ENCODE peak calls at places on chromosomes 6 and 20, in eight cellular contexts. F is hypothalamus, S is T-helper 1 cell, A is NCI-H345, V is B cell, O is midbrain, J is Calu3, L is BJ. D is an unnamed sample.

GRCh38 chr6:169244684-169245383 is 8.8 kb downstream of the THBS2 start:
- DNase-seq in F (no peak), A (no peak), V (no peak), O (no peak), J (no peak), S (no peak), L (no peak), D (no peak)

GRCh38 chr6:166381733-166382499 is 824 bp downstream of the MPC1 start:
- DNase-seq in J (peak), V (peak), F (peak), A (peak), L (no peak), S (peak), O (peak), D (peak)

GRCh38 chr20:10064611-10065010 is 29.8 kb downstream of the ANKEF1 start:
- DNase-seq in S (no peak), O (no peak), L (no peak), F (no peak), V (no peak), A (no peak), J (no peak), D (no peak)

GRCh38 chr6:82909551-82909950 is 156.1 kb downstream of the UBE3D start:
- DNase-seq in L (peak), J (no peak), F (no peak), A (no peak), S (no peak), O (no peak), V (no peak), D (no peak)

GRCh38 chr6:119224095-119224701 is 125.4 kb downstream of the MAN1A1 start:
- DNase-seq in A (peak), J (no peak), L (no peak), F (no peak), V (no peak), S (no peak), O (no peak), D (no peak)

GRCh38 chr6:13825871-13826270 is 11.5 kb upstream of the MCUR1 start:
- DNase-seq in A (no peak), J (no peak), F (no peak), V (no peak), S (no peak), L (no peak), O (no peak), D (no peak)

GRCh38 chr6:31092769-31093505 is 19.4 kb downstream of the C6orf15 start:
- DNase-seq in L (no peak), S (no peak), J (no peak), A (no peak), V (no peak), F (no peak), O (peak), D (no peak)

GRCh38 chr6:132471787-132472186 is 41.1 kb downstream of the STX7 start:
- DNase-seq in F (no peak), A (no peak), L (no peak), O (no peak), V (no peak), J (no peak), S (no peak), D (no peak)

GRCh38 chr6:109236140-109237081 is 141.1 kb downstream of the CEP57L1 start:
- DNase-seq in V (no peak), L (no peak), A (peak), O (peak), F (no peak), S (no peak), J (no peak), D (no peak)

GRCh38 chr6:36997811-36998722 is 7.4 kb upstream of the FGD2 start:
- DNase-seq in S (no peak), L (no peak), J (no peak), A (peak), F (peak), V (no peak), O (peak), D (peak)

GRCh38 chr6:138590796-138591709 is 91.8 kb upstream of the NHSL1 start:
- DNase-seq in O (peak), L (no peak), J (peak), A (peak), V (peak), F (peak), S (peak), D (no peak)

GRCh38 chr6:51182884-51183283 is 364.2 kb downstream of the TFAP2B start:
- DNase-seq in A (no peak), F (no peak), L (no peak), J (no peak), V (no peak), S (no peak), O (no peak), D (no peak)

GRCh38 chr6:30130887-30131862 is 4.8 kb upstream of the TRIM40 start:
- DNase-seq in A (peak), J (peak), F (peak), V (peak), L (no peak), O (peak), S (peak), D (no peak)

GRCh38 chr20:55354700-55355099 is 650.6 kb downstream of the CBLN4 start:
- DNase-seq in F (no peak), V (no peak), L (no peak), S (no peak), A (no peak), J (no peak), O (no peak), D (no peak)

GRCh38 chr6:46676604-46677313 is 10.9 kb upstream of the TDRD6 start:
- DNase-seq in S (no peak), A (no peak), F (no peak), O (no peak), L (no peak), V (no peak), J (no peak), D (no peak)

GRCh38 chr20:46237736-46238135 is 70.6 kb downstream of the CDH22 start:
- DNase-seq in O (no peak), A (no peak), J (no peak), V (no peak), S (no peak), F (no peak), L (no peak), D (no peak)

GRCh38 chr6:49527315-49527714 is 23.2 kb upstream of the C6orf141 start:
- DNase-seq in J (no peak), F (no peak), V (no peak), O (no peak), S (no peak), A (no peak), L (no peak), D (no peak)

GRCh38 chr20:64107736-64108457 is 532 bp upstream of the NPBWR2 start:
- DNase-seq in O (no peak), S (no peak), A (no peak), J (no peak), F (no peak), V (peak), L (no peak), D (no peak)

GRCh38 chr6:2684059-2684749 is 66.5 kb downstream of the MYLK4 start:
- DNase-seq in V (no peak), F (no peak), L (no peak), J (no peak), S (no peak), A (no peak), O (no peak), D (no peak)

GRCh38 chr6:161135695-161136591 is 137.9 kb downstream of the AGPAT4 start:
- DNase-seq in F (peak), V (no peak), J (no peak), L (no peak), A (no peak), S (no peak), O (no peak), D (no peak)

GRCh38 chr20:33667245-33668086 is 723 bp downstream of the ACTL10 start:
- DNase-seq in V (peak), J (peak), O (no peak), F (peak), A (peak), L (no peak), S (no peak), D (peak)

D was measured in nucleus accumbens.